ENCODE peak calls at places on chromosomes 6 and 20, in five cellular contexts. V is kidney, R is spleen, Y is cardiac fibroblast, W is choroid plexus epithelial cell. S is an unnamed sample.

GRCh38 chr6:107692351-107692750 is 131.8 kb downstream of the SCML4 start:
- DNase-seq in V (no peak), R (no peak), Y (peak; percentile 97), W (peak; percentile 89), S (no peak)

GRCh38 chr6:34657307-34657978 is 39.1 kb downstream of the ILRUN start:
- DNase-seq in V (no peak), R (no peak), Y (peak; percentile 91), W (peak; percentile 88), S (peak; percentile 11)

GRCh38 chr20:32968833-32969241 is 35.4 kb downstream of the SUN5 start:
- DNase-seq in V (peak; percentile 32), R (no peak), Y (peak; percentile 17), W (no peak), S (no peak)

GRCh38 chr6:153013438-153013837 is 10.9 kb upstream of the MTRF1L start:
- DNase-seq in V (no peak), R (no peak), Y (no peak), W (peak; percentile 49), S (no peak)

GRCh38 chr6:137260205-137260604 is 41.0 kb upstream of the IFNGR1 start:
- DNase-seq in V (no peak), R (no peak), Y (no peak), W (no peak), S (no peak)

GRCh38 chr6:30882764-30883475 is 1.4 kb upstream of the DDR1 start:
- DNase-seq in V (peak; percentile 93), R (peak; percentile 83), Y (no peak), W (no peak), S (no peak)

GRCh38 chr6:10528170-10528981 is 7.2 kb downstream of the GCNT2 start:
- DNase-seq in V (no peak), R (no peak), Y (peak; percentile 2), W (peak; percentile 65), S (no peak)

GRCh38 chr6:169251371-169251802 is 2.3 kb downstream of the THBS2 start:
- DNase-seq in V (no peak), R (no peak), Y (no peak), W (no peak), S (no peak)

GRCh38 chr6:23027281-23027680 is 457.9 kb downstream of the HDGFL1 start:
- DNase-seq in V (no peak), R (no peak), Y (no peak), W (no peak), S (no peak)

GRCh38 chr20:41174782-41175181 is 37.4 kb downstream of the PLCG1 start:
- DNase-seq in V (no peak), R (peak; percentile 47), Y (no peak), W (peak; percentile 38), S (no peak)

GRCh38 chr6:50380409-50381105 is 330.8 kb upstream of the DEFB112 start:
- DNase-seq in V (no peak), R (no peak), Y (no peak), W (no peak), S (no peak)

GRCh38 chr6:144252289-144252688 is 32.8 kb upstream of the UTRN start:
- DNase-seq in V (no peak), R (no peak), Y (peak; percentile 32), W (no peak), S (no peak)

GRCh38 chr6:154487367-154488275 is 22.9 kb downstream of the CNKSR3 start:
- DNase-seq in V (no peak), R (no peak), Y (no peak), W (no peak), S (no peak)

GRCh38 chr6:85353012-85353411 is 96.9 kb upstream of the NT5E start:
- DNase-seq in V (no peak), R (no peak), Y (no peak), W (no peak), S (no peak)

DNA sequence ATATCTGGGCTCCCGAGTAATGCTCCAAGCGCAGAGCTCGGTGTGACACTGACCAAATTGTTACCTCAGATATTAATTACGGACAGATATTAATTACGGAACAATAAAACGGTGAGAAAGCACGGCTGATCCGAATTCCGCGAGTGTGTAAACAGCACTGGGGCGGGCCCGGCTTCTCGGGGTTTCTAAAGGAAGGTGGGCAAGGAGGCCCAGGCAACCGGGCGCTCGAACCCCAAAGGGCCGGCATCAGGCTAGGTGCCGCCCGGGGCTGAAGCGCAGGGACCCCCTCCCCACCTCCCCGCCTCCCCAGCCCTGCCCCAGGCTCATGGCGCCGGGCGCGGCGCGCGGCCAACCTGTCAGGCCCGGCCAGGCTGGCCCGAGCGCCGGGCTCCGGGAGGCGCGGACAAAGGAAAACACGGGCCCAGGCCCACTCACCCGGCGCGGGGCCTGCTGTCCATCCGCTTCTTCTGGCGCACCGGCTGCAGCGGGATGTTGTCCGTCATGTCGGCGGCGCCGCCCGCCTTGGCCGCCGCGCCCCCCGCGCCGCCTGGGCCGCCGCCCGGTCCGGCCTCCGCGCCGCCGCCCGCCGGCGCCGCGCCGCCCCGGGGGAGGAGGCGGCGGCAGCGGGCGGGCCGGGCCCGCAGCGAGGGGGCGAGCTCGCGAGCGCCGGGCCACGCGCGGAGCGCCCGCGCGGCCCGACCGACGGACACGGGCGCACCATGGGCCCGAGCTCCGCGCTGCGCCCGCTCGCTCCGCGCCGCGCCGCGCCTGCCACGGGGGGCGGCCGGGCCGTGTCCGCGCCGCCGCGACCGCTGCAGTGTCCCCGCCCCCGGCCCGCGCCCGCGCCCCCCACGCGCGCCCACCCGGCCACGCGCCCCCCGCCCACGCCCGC is at the start of gene ATP9A:
- DNase-seq in V (peak; percentile 77), R (peak; percentile 79), Y (peak; percentile 19), W (peak; percentile 36), S (peak; percentile 38)
- TF ChIP-seq CTCF in V (no peak), R (no peak), Y (no peak), W (no peak), S (peak; percentile 21)

DNA sequence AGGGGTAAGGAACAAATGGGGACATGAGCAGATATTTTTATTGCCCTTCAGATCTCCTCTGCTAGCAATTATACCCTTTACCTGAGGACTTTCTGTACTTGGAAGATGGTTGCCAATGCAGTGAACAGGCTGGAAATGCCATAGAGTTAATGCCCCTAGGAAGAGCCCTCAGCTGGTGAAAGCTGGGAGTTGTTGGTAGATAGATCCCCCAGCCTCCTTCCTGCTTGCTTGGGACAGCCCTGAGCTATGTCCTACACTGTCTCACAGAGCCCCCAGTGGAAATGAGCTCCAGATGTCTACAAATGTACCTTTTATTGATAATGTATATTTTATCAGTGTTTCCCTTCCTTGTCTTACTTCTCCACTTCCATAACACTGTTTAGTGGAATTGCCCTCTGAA is 87.6 kb upstream of the PAK5 start:
- DNase-seq in V (no peak), R (no peak), Y (no peak), W (no peak), S (no peak)
- TF ChIP-seq CTCF in V (no peak), R (no peak), Y (no peak), W (no peak), S (no peak)

GRCh38 chr6:83057705-83058321 is 7.8 kb downstream of the UBE3D start:
- DNase-seq in V (no peak), R (no peak), Y (peak; percentile 69), W (peak; percentile 75), S (peak; percentile 56)
- TF ChIP-seq CTCF in V (peak; percentile 57), R (peak; percentile 42), Y (peak; percentile 84), W (peak; percentile 94), S (peak; percentile 62)

GRCh38 chr6:26596579-26597388 is at the start of gene ABT1:
- DNase-seq in V (peak; percentile 99), R (peak; percentile 98), Y (peak; percentile 99), W (peak; percentile 99), S (peak; percentile 96)
- TF ChIP-seq CTCF in V (no peak), R (no peak), Y (no peak), W (no peak), S (no peak)

GRCh38 chr20:2364014-2364413 is 16.7 kb upstream of the TGM6 start:
- DNase-seq in V (no peak), R (no peak), Y (peak; percentile 65), W (peak; percentile 5), S (no peak)
- TF ChIP-seq CTCF in V (no peak), R (no peak), Y (no peak), W (no peak), S (no peak)

S was measured in endothelial cell.